ENCODE peak calls at places on chromosome 2, in nine cellular contexts. One of them, this sample, is unnamed.

GRCh38 chr2:44362207-44363015 is 664 bp downstream of the CAMKMT start:
- DNase-seq in NCI-H1092: no peak
- DNase-seq in right atrium auricular region: peak; percentile 70
- DNase-seq in AML-193: peak; percentile 9
- DNase-seq in stimulated activated CD8-positive, alpha-beta memory T cell treated with anti-CD3 and anti-CD28 coated beads, Interleukin-15, amount 100 ng/mL, for 1 hour: no peak
- DNase-seq in stimulated activated CD4-positive, alpha-beta T cell treated with anti-CD3 and anti-CD28 coated beads, TNF-alpha, amount 100 ng/mL, for 4 hours: peak; percentile 9
- DNase-seq in ecto neural progenitor cell: peak; percentile 70
- DNase-seq in fibroblast of the aortic adventitia: peak; percentile 62
- DNase-seq in amygdala: no peak
- DNase-seq in this sample: peak; percentile 19

GRCh38 chr2:20223345-20224190 is 1.4 kb downstream of the SDC1 start:
- DNase-seq in fibroblast of the aortic adventitia: peak; percentile 49
- DNase-seq in NCI-H1092: no peak
- DNase-seq in amygdala: no peak
- DNase-seq in AML-193: no peak
- DNase-seq in ecto neural progenitor cell: peak; percentile 77
- DNase-seq in right atrium auricular region: no peak
- DNase-seq in stimulated activated CD4-positive, alpha-beta T cell treated with anti-CD3 and anti-CD28 coated beads, TNF-alpha, amount 100 ng/mL, for 4 hours: no peak
- DNase-seq in stimulated activated CD8-positive, alpha-beta memory T cell treated with anti-CD3 and anti-CD28 coated beads, Interleukin-15, amount 100 ng/mL, for 1 hour: no peak
- DNase-seq in this sample: peak; percentile 49

GRCh38 chr2:14756981-14757657 is 124.6 kb downstream of the LRATD1 start:
- DNase-seq in ecto neural progenitor cell: no peak
- DNase-seq in stimulated activated CD4-positive, alpha-beta T cell treated with anti-CD3 and anti-CD28 coated beads, TNF-alpha, amount 100 ng/mL, for 4 hours: no peak
- DNase-seq in NCI-H1092: no peak
- DNase-seq in right atrium auricular region: no peak
- DNase-seq in fibroblast of the aortic adventitia: peak; percentile 1
- DNase-seq in amygdala: peak; percentile 55
- DNase-seq in AML-193: no peak
- DNase-seq in stimulated activated CD8-positive, alpha-beta memory T cell treated with anti-CD3 and anti-CD28 coated beads, Interleukin-15, amount 100 ng/mL, for 1 hour: no peak
- DNase-seq in this sample: no peak

GRCh38 chr2:230974096-230974913 is 21.6 kb upstream of the SPATA3 start:
- DNase-seq in stimulated activated CD8-positive, alpha-beta memory T cell treated with anti-CD3 and anti-CD28 coated beads, Interleukin-15, amount 100 ng/mL, for 1 hour: peak; percentile 37
- DNase-seq in NCI-H1092: no peak
- DNase-seq in right atrium auricular region: peak; percentile 55
- DNase-seq in stimulated activated CD4-positive, alpha-beta T cell treated with anti-CD3 and anti-CD28 coated beads, TNF-alpha, amount 100 ng/mL, for 4 hours: peak; percentile 35
- DNase-seq in amygdala: no peak
- DNase-seq in AML-193: no peak
- DNase-seq in fibroblast of the aortic adventitia: no peak
- DNase-seq in ecto neural progenitor cell: no peak
- DNase-seq in this sample: no peak

GRCh38 chr2:74931940-74932339 is 26.5 kb upstream of the POLE4 start:
- DNase-seq in stimulated activated CD4-positive, alpha-beta T cell treated with anti-CD3 and anti-CD28 coated beads, TNF-alpha, amount 100 ng/mL, for 4 hours: no peak
- DNase-seq in right atrium auricular region: no peak
- DNase-seq in fibroblast of the aortic adventitia: no peak
- DNase-seq in AML-193: no peak
- DNase-seq in ecto neural progenitor cell: no peak
- DNase-seq in amygdala: no peak
- DNase-seq in NCI-H1092: no peak
- DNase-seq in stimulated activated CD8-positive, alpha-beta memory T cell treated with anti-CD3 and anti-CD28 coated beads, Interleukin-15, amount 100 ng/mL, for 1 hour: no peak
- DNase-seq in this sample: no peak

GRCh38 chr2:234814366-234814765 is 137.5 kb upstream of the SH3BP4 start:
- DNase-seq in NCI-H1092: no peak
- DNase-seq in stimulated activated CD8-positive, alpha-beta memory T cell treated with anti-CD3 and anti-CD28 coated beads, Interleukin-15, amount 100 ng/mL, for 1 hour: no peak
- DNase-seq in stimulated activated CD4-positive, alpha-beta T cell treated with anti-CD3 and anti-CD28 coated beads, TNF-alpha, amount 100 ng/mL, for 4 hours: no peak
- DNase-seq in fibroblast of the aortic adventitia: no peak
- DNase-seq in right atrium auricular region: no peak
- DNase-seq in AML-193: no peak
- DNase-seq in amygdala: no peak
- DNase-seq in ecto neural progenitor cell: no peak
- DNase-seq in this sample: no peak

GRCh38 chr2:42464631-42465030 is 29.2 kb downstream of the KCNG3 start:
- DNase-seq in ecto neural progenitor cell: no peak
- DNase-seq in stimulated activated CD8-positive, alpha-beta memory T cell treated with anti-CD3 and anti-CD28 coated beads, Interleukin-15, amount 100 ng/mL, for 1 hour: no peak
- DNase-seq in AML-193: no peak
- DNase-seq in amygdala: no peak
- DNase-seq in fibroblast of the aortic adventitia: peak; percentile 2
- DNase-seq in right atrium auricular region: no peak
- DNase-seq in NCI-H1092: no peak
- DNase-seq in stimulated activated CD4-positive, alpha-beta T cell treated with anti-CD3 and anti-CD28 coated beads, TNF-alpha, amount 100 ng/mL, for 4 hours: no peak
- DNase-seq in this sample: peak; percentile 31

GRCh38 chr2:237662671-237663093 is 35.3 kb downstream of the LRRFIP1 start:
- DNase-seq in fibroblast of the aortic adventitia: peak; percentile 70
- DNase-seq in stimulated activated CD4-positive, alpha-beta T cell treated with anti-CD3 and anti-CD28 coated beads, TNF-alpha, amount 100 ng/mL, for 4 hours: peak; percentile 8
- DNase-seq in stimulated activated CD8-positive, alpha-beta memory T cell treated with anti-CD3 and anti-CD28 coated beads, Interleukin-15, amount 100 ng/mL, for 1 hour: no peak
- DNase-seq in AML-193: no peak
- DNase-seq in ecto neural progenitor cell: peak; percentile 88
- DNase-seq in amygdala: no peak
- DNase-seq in NCI-H1092: peak; percentile 26
- DNase-seq in right atrium auricular region: peak; percentile 96
- DNase-seq in this sample: peak; percentile 19

GRCh38 chr2:126886906-126887280 is 11.8 kb upstream of the TEX51 start:
- DNase-seq in fibroblast of the aortic adventitia: no peak
- DNase-seq in NCI-H1092: no peak
- DNase-seq in right atrium auricular region: no peak
- DNase-seq in stimulated activated CD8-positive, alpha-beta memory T cell treated with anti-CD3 and anti-CD28 coated beads, Interleukin-15, amount 100 ng/mL, for 1 hour: no peak
- DNase-seq in stimulated activated CD4-positive, alpha-beta T cell treated with anti-CD3 and anti-CD28 coated beads, TNF-alpha, amount 100 ng/mL, for 4 hours: no peak
- DNase-seq in AML-193: no peak
- DNase-seq in ecto neural progenitor cell: peak; percentile 40
- DNase-seq in amygdala: no peak
- DNase-seq in this sample: no peak

GRCh38 chr2:120793682-120794403 is 58.2 kb downstream of the GLI2 start:
- DNase-seq in stimulated activated CD8-positive, alpha-beta memory T cell treated with anti-CD3 and anti-CD28 coated beads, Interleukin-15, amount 100 ng/mL, for 1 hour: no peak
- DNase-seq in right atrium auricular region: no peak
- DNase-seq in amygdala: no peak
- DNase-seq in ecto neural progenitor cell: no peak
- DNase-seq in AML-193: no peak
- DNase-seq in fibroblast of the aortic adventitia: peak; percentile 69
- DNase-seq in stimulated activated CD4-positive, alpha-beta T cell treated with anti-CD3 and anti-CD28 coated beads, TNF-alpha, amount 100 ng/mL, for 4 hours: no peak
- DNase-seq in NCI-H1092: no peak
- DNase-seq in this sample: no peak

GRCh38 chr2:235666240-235666781 is 172.5 kb downstream of the AGAP1 start:
- DNase-seq in AML-193: no peak
- DNase-seq in amygdala: peak; percentile 63
- DNase-seq in stimulated activated CD8-positive, alpha-beta memory T cell treated with anti-CD3 and anti-CD28 coated beads, Interleukin-15, amount 100 ng/mL, for 1 hour: no peak
- DNase-seq in stimulated activated CD4-positive, alpha-beta T cell treated with anti-CD3 and anti-CD28 coated beads, TNF-alpha, amount 100 ng/mL, for 4 hours: no peak
- DNase-seq in fibroblast of the aortic adventitia: peak; percentile 93
- DNase-seq in right atrium auricular region: no peak
- DNase-seq in NCI-H1092: peak; percentile 55
- DNase-seq in ecto neural progenitor cell: no peak
- DNase-seq in this sample: no peak

GRCh38 chr2:239304533-239305221 is 96.1 kb downstream of the HDAC4 start:
- DNase-seq in NCI-H1092: no peak
- DNase-seq in amygdala: no peak
- DNase-seq in ecto neural progenitor cell: no peak
- DNase-seq in fibroblast of the aortic adventitia: no peak
- DNase-seq in AML-193: no peak
- DNase-seq in right atrium auricular region: no peak
- DNase-seq in stimulated activated CD8-positive, alpha-beta memory T cell treated with anti-CD3 and anti-CD28 coated beads, Interleukin-15, amount 100 ng/mL, for 1 hour: no peak
- DNase-seq in stimulated activated CD4-positive, alpha-beta T cell treated with anti-CD3 and anti-CD28 coated beads, TNF-alpha, amount 100 ng/mL, for 4 hours: no peak
- DNase-seq in this sample: no peak

GRCh38 chr2:95317123-95317500 is 20.0 kb downstream of the KCNIP3 start:
- DNase-seq in stimulated activated CD8-positive, alpha-beta memory T cell treated with anti-CD3 and anti-CD28 coated beads, Interleukin-15, amount 100 ng/mL, for 1 hour: no peak
- DNase-seq in ecto neural progenitor cell: no peak
- DNase-seq in fibroblast of the aortic adventitia: no peak
- DNase-seq in right atrium auricular region: no peak
- DNase-seq in NCI-H1092: no peak
- DNase-seq in AML-193: no peak
- DNase-seq in stimulated activated CD4-positive, alpha-beta T cell treated with anti-CD3 and anti-CD28 coated beads, TNF-alpha, amount 100 ng/mL, for 4 hours: no peak
- DNase-seq in amygdala: no peak
- DNase-seq in this sample: no peak

GRCh38 chr2:45412754-45413379 is 198.2 kb downstream of the SRBD1 start:
- DNase-seq in NCI-H1092: no peak
- DNase-seq in fibroblast of the aortic adventitia: peak; percentile 53
- DNase-seq in right atrium auricular region: no peak
- DNase-seq in stimulated activated CD4-positive, alpha-beta T cell treated with anti-CD3 and anti-CD28 coated beads, TNF-alpha, amount 100 ng/mL, for 4 hours: no peak
- DNase-seq in ecto neural progenitor cell: no peak
- DNase-seq in amygdala: no peak
- DNase-seq in stimulated activated CD8-positive, alpha-beta memory T cell treated with anti-CD3 and anti-CD28 coated beads, Interleukin-15, amount 100 ng/mL, for 1 hour: no peak
- DNase-seq in AML-193: no peak
- DNase-seq in this sample: no peak

GRCh38 chr2:37189452-37190153 is 1.1 kb upstream of the SULT6B1 start:
- DNase-seq in amygdala: no peak
- DNase-seq in NCI-H1092: no peak
- DNase-seq in stimulated activated CD8-positive, alpha-beta memory T cell treated with anti-CD3 and anti-CD28 coated beads, Interleukin-15, amount 100 ng/mL, for 1 hour: no peak
- DNase-seq in ecto neural progenitor cell: no peak
- DNase-seq in AML-193: peak; percentile 75
- DNase-seq in stimulated activated CD4-positive, alpha-beta T cell treated with anti-CD3 and anti-CD28 coated beads, TNF-alpha, amount 100 ng/mL, for 4 hours: no peak
- DNase-seq in right atrium auricular region: no peak
- DNase-seq in fibroblast of the aortic adventitia: peak; percentile 68
- DNase-seq in this sample: no peak

GRCh38 chr2:223538920-223539440 is 63.2 kb downstream of the SCG2 start:
- DNase-seq in amygdala: no peak
- DNase-seq in NCI-H1092: peak; percentile 40
- DNase-seq in stimulated activated CD4-positive, alpha-beta T cell treated with anti-CD3 and anti-CD28 coated beads, TNF-alpha, amount 100 ng/mL, for 4 hours: no peak
- DNase-seq in AML-193: no peak
- DNase-seq in right atrium auricular region: no peak
- DNase-seq in fibroblast of the aortic adventitia: peak; percentile 27
- DNase-seq in stimulated activated CD8-positive, alpha-beta memory T cell treated with anti-CD3 and anti-CD28 coated beads, Interleukin-15, amount 100 ng/mL, for 1 hour: no peak
- DNase-seq in ecto neural progenitor cell: no peak
- DNase-seq in this sample: no peak

GRCh38 chr2:191051825-191052778 is 38.1 kb upstream of the STAT1 start:
- DNase-seq in fibroblast of the aortic adventitia: peak; percentile 82
- DNase-seq in amygdala: no peak
- DNase-seq in AML-193: peak; percentile 76
- DNase-seq in ecto neural progenitor cell: no peak
- DNase-seq in right atrium auricular region: no peak
- DNase-seq in NCI-H1092: peak; percentile 22
- DNase-seq in stimulated activated CD8-positive, alpha-beta memory T cell treated with anti-CD3 and anti-CD28 coated beads, Interleukin-15, amount 100 ng/mL, for 1 hour: no peak
- DNase-seq in stimulated activated CD4-positive, alpha-beta T cell treated with anti-CD3 and anti-CD28 coated beads, TNF-alpha, amount 100 ng/mL, for 4 hours: no peak
- DNase-seq in this sample: peak; percentile 14

GRCh38 chr2:216350214-216350789 is 22.0 kb downstream of the MARCHF4 start:
- DNase-seq in right atrium auricular region: no peak
- DNase-seq in amygdala: no peak
- DNase-seq in stimulated activated CD4-positive, alpha-beta T cell treated with anti-CD3 and anti-CD28 coated beads, TNF-alpha, amount 100 ng/mL, for 4 hours: no peak
- DNase-seq in stimulated activated CD8-positive, alpha-beta memory T cell treated with anti-CD3 and anti-CD28 coated beads, Interleukin-15, amount 100 ng/mL, for 1 hour: no peak
- DNase-seq in fibroblast of the aortic adventitia: peak; percentile 45
- DNase-seq in AML-193: no peak
- DNase-seq in ecto neural progenitor cell: no peak
- DNase-seq in NCI-H1092: no peak
- DNase-seq in this sample: no peak

GRCh38 chr2:159539701-159540100 is 76.6 kb downstream of the BAZ2B start:
- DNase-seq in fibroblast of the aortic adventitia: no peak
- DNase-seq in right atrium auricular region: no peak
- DNase-seq in ecto neural progenitor cell: no peak
- DNase-seq in NCI-H1092: no peak
- DNase-seq in AML-193: no peak
- DNase-seq in stimulated activated CD4-positive, alpha-beta T cell treated with anti-CD3 and anti-CD28 coated beads, TNF-alpha, amount 100 ng/mL, for 4 hours: no peak
- DNase-seq in amygdala: no peak
- DNase-seq in stimulated activated CD8-positive, alpha-beta memory T cell treated with anti-CD3 and anti-CD28 coated beads, Interleukin-15, amount 100 ng/mL, for 1 hour: no peak
- DNase-seq in this sample: no peak

This sample was measured in K562.